ENCODE peak calls at places on chromosomes 6 and 20, in seven cellular contexts. One of them, this sample, is unnamed.
A peak's percentile ranks its signal among the peaks of the same experiment; 100 is the strongest.

GRCh38 chr6:19332806-19333460 is 504.2 kb upstream of the ID4 start:
- DNase-seq in fibroblast of lung: no peak
- DNase-seq in mammary epithelial cell: no peak
- DNase-seq in mesenchymal stem cell: no peak
- DNase-seq in HCT116: no peak
- DNase-seq in GM12878: no peak
- DNase-seq in neuronal stem cell: no peak
- DNase-seq in this sample: no peak

GRCh38 chr6:46956409-46956808 is 34.7 kb upstream of the ADGRF5 start:
- DNase-seq in fibroblast of lung: no peak
- DNase-seq in mammary epithelial cell: no peak
- DNase-seq in mesenchymal stem cell: no peak
- DNase-seq in HCT116: no peak
- DNase-seq in GM12878: no peak
- DNase-seq in neuronal stem cell: no peak
- DNase-seq in this sample: no peak

GRCh38 chr6:66808771-66809170 is 1101.7 kb upstream of the EYS start:
- DNase-seq in fibroblast of lung: no peak
- DNase-seq in mammary epithelial cell: no peak
- DNase-seq in mesenchymal stem cell: no peak
- DNase-seq in HCT116: no peak
- DNase-seq in GM12878: no peak
- DNase-seq in neuronal stem cell: no peak
- DNase-seq in this sample: no peak

GRCh38 chr6:109295109-109295765 is 87.0 kb downstream of the CD164 start:
- DNase-seq in fibroblast of lung: no peak
- DNase-seq in mammary epithelial cell: no peak
- DNase-seq in mesenchymal stem cell: no peak
- DNase-seq in HCT116: no peak
- DNase-seq in GM12878: no peak
- DNase-seq in neuronal stem cell: no peak
- DNase-seq in this sample: no peak

GRCh38 chr6:129248976-129249375 is 366.0 kb downstream of the LAMA2 start:
- DNase-seq in fibroblast of lung: no peak
- DNase-seq in mammary epithelial cell: no peak
- DNase-seq in mesenchymal stem cell: no peak
- DNase-seq in HCT116: no peak
- DNase-seq in GM12878: no peak
- DNase-seq in neuronal stem cell: no peak
- DNase-seq in this sample: peak; percentile 47

GRCh38 chr20:10376271-10377075 is 57.5 kb downstream of the MKKS start:
- DNase-seq in fibroblast of lung: no peak
- DNase-seq in mammary epithelial cell: peak; percentile 59
- DNase-seq in mesenchymal stem cell: peak; percentile 54
- DNase-seq in HCT116: no peak
- DNase-seq in GM12878: no peak
- DNase-seq in neuronal stem cell: no peak
- DNase-seq in this sample: no peak

GRCh38 chr6:35377002-35377401 is 34.6 kb downstream of the PPARD start:
- DNase-seq in fibroblast of lung: peak; percentile 78
- DNase-seq in mammary epithelial cell: no peak
- DNase-seq in mesenchymal stem cell: no peak
- DNase-seq in HCT116: no peak
- DNase-seq in GM12878: no peak
- DNase-seq in neuronal stem cell: no peak
- DNase-seq in this sample: no peak

GRCh38 chr20:23047738-23048214 is 1.7 kb downstream of the THBD start:
- DNase-seq in fibroblast of lung: no peak
- DNase-seq in mammary epithelial cell: no peak
- DNase-seq in mesenchymal stem cell: no peak
- DNase-seq in HCT116: no peak
- DNase-seq in GM12878: no peak
- DNase-seq in neuronal stem cell: no peak
- DNase-seq in this sample: peak; percentile 41

GRCh38 chr6:158445426-158446085 is 114.3 kb upstream of the TMEM181 start:
- DNase-seq in fibroblast of lung: no peak
- DNase-seq in mammary epithelial cell: no peak
- DNase-seq in mesenchymal stem cell: no peak
- DNase-seq in HCT116: no peak
- DNase-seq in GM12878: no peak
- DNase-seq in neuronal stem cell: no peak
- DNase-seq in this sample: no peak

GRCh38 chr20:33583154-33583553 is 79.0 kb upstream of the C20orf144 start:
- DNase-seq in fibroblast of lung: no peak
- DNase-seq in mammary epithelial cell: no peak
- DNase-seq in mesenchymal stem cell: no peak
- DNase-seq in HCT116: no peak
- DNase-seq in GM12878: no peak
- DNase-seq in neuronal stem cell: no peak
- DNase-seq in this sample: no peak

GRCh38 chr6:48567016-48567415 is 456.0 kb upstream of the PTCHD4 start:
- DNase-seq in fibroblast of lung: no peak
- DNase-seq in mammary epithelial cell: peak; percentile 84
- DNase-seq in mesenchymal stem cell: no peak
- DNase-seq in HCT116: no peak
- DNase-seq in GM12878: no peak
- DNase-seq in neuronal stem cell: peak; percentile 30
- DNase-seq in this sample: peak; percentile 5

GRCh38 chr6:7332090-7332745 is 19.2 kb upstream of the SSR1 start:
- DNase-seq in fibroblast of lung: no peak
- DNase-seq in mammary epithelial cell: peak; percentile 69
- DNase-seq in mesenchymal stem cell: no peak
- DNase-seq in HCT116: no peak
- DNase-seq in GM12878: no peak
- DNase-seq in neuronal stem cell: no peak
- DNase-seq in this sample: peak; percentile 12

DNA sequence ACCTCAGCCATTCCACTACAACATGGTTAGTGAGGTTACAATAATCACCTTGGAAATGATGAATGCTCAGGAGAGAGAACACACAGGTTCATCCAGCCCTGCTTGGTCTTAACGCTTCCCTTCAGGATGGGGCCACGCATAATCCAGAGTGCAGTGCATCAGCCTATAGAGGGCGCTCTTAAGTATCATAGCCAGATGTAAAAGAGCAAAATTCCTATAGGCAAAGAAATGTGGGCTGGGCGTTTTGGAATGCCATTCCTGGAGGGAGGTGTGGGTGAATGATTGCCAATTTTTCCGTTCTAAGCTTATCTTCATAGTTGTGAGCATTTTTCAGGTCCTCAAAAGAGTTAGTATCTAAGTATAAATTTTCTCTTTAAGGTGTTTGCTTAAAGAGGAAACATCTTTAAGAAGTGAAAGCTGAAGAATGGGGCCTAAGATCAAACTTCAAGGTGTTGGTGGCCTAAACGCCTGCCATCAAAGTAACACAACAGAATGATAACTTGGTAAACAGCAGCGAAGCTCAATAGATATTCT is 1.8 kb downstream of the RIPOR2 start:
- DNase-seq in fibroblast of lung: no peak
- DNase-seq in mammary epithelial cell: no peak
- DNase-seq in mesenchymal stem cell: no peak
- DNase-seq in HCT116: peak; percentile 57
- DNase-seq in GM12878: no peak
- DNase-seq in neuronal stem cell: no peak
- DNase-seq in this sample: peak; percentile 83
- H3K4me2 ChIP-seq in fibroblast of lung: no peak overlapping the region
- H3K4me2 ChIP-seq in mammary epithelial cell: no peak overlapping the region
- H3K4me2 ChIP-seq in mesenchymal stem cell: no peak overlapping the region
- H3K4me2 ChIP-seq in HCT116: peak overlapping the region; percentile 19
- H3K4me2 ChIP-seq in GM12878: peak overlapping the region; percentile 90
- H3K4me2 ChIP-seq in neuronal stem cell: no peak overlapping the region
- H3K4me2 ChIP-seq in this sample: no peak overlapping the region

GRCh38 chr20:49405062-49405683 is 77.3 kb downstream of the KCNB1 start:
- DNase-seq in fibroblast of lung: no peak
- DNase-seq in mammary epithelial cell: no peak
- DNase-seq in mesenchymal stem cell: no peak
- DNase-seq in HCT116: no peak
- DNase-seq in GM12878: no peak
- DNase-seq in neuronal stem cell: no peak
- DNase-seq in this sample: peak; percentile 31
- H3K4me1 ChIP-seq in fibroblast of lung: no peaks in the 10 kb centered on the region
- H3K4me1 ChIP-seq in mammary epithelial cell: no peaks in the 10 kb centered on the region
- H3K4me1 ChIP-seq in mesenchymal stem cell: no peaks in the 10 kb centered on the region
- H3K4me1 ChIP-seq in HCT116: no peaks in the 10 kb centered on the region
- H3K4me1 ChIP-seq in GM12878: no peaks in the 10 kb centered on the region
- H3K4me1 ChIP-seq in neuronal stem cell: no peaks in the 10 kb centered on the region
- H3K4me1 ChIP-seq in this sample: peaks cover 11% of the 10 kb centered on the region

DNA sequence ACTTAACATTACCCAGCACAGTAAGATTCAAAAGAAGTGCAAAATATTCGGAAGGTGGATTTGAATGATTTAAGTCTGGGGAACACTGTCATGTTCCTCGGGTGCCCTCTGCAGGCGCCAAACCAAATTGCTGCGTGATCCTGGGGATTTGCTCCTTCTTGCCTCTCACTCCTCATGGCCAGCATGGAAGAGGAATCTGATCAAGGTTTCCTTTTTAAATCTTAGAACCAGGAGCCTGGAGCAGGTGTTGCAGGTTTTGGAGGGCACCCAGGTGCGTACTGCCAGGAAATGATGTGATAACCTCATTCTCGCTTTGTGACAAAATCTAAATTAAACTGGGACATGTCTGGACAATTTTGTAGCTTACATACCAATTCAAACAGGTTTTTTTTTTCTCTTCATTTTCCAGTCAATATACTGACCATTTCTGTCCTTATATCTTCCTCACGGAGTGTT is 8.1 kb upstream of the PFDN4 start:
- DNase-seq in fibroblast of lung: peak; percentile 80
- DNase-seq in mammary epithelial cell: peak; percentile 70
- DNase-seq in mesenchymal stem cell: peak; percentile 70
- DNase-seq in HCT116: peak; percentile 71
- DNase-seq in GM12878: peak; percentile 39
- DNase-seq in neuronal stem cell: peak; percentile 69
- DNase-seq in this sample: peak; percentile 73
- H3K4me2 ChIP-seq in fibroblast of lung: no peak overlapping the region
- H3K4me2 ChIP-seq in mammary epithelial cell: no peak overlapping the region
- H3K4me2 ChIP-seq in mesenchymal stem cell: no peak overlapping the region
- H3K4me2 ChIP-seq in HCT116: no peak overlapping the region
- H3K4me2 ChIP-seq in GM12878: no peak overlapping the region
- H3K4me2 ChIP-seq in neuronal stem cell: no peak overlapping the region
- H3K4me2 ChIP-seq in this sample: no peak overlapping the region

GRCh38 chr20:37542281-37542680 is 14.6 kb upstream of the BLCAP start:
- DNase-seq in fibroblast of lung: no peak
- DNase-seq in mammary epithelial cell: no peak
- DNase-seq in mesenchymal stem cell: no peak
- DNase-seq in HCT116: no peak
- DNase-seq in GM12878: no peak
- DNase-seq in neuronal stem cell: no peak
- DNase-seq in this sample: no peak
- H3K4me1 ChIP-seq in fibroblast of lung: no peaks in the 10 kb centered on the region
- H3K4me1 ChIP-seq in mammary epithelial cell: no peaks in the 10 kb centered on the region
- H3K4me1 ChIP-seq in mesenchymal stem cell: peaks cover 3% of the 10 kb centered on the region
- H3K4me1 ChIP-seq in HCT116: no peaks in the 10 kb centered on the region
- H3K4me1 ChIP-seq in GM12878: no peaks in the 10 kb centered on the region
- H3K4me1 ChIP-seq in neuronal stem cell: peaks cover 7% of the 10 kb centered on the region
- H3K4me1 ChIP-seq in this sample: peaks cover under 1% of the 10 kb centered on the region

GRCh38 chr20:14956538-14956937 is 619.1 kb upstream of the FLRT3 start:
- DNase-seq in fibroblast of lung: no peak
- DNase-seq in mammary epithelial cell: no peak
- DNase-seq in mesenchymal stem cell: no peak
- DNase-seq in HCT116: no peak
- DNase-seq in GM12878: no peak
- DNase-seq in neuronal stem cell: no peak
- DNase-seq in this sample: no peak

GRCh38 chr20:14957416-14957815 is 620.0 kb upstream of the FLRT3 start:
- DNase-seq in fibroblast of lung: no peak
- DNase-seq in mammary epithelial cell: no peak
- DNase-seq in mesenchymal stem cell: no peak
- DNase-seq in HCT116: no peak
- DNase-seq in GM12878: no peak
- DNase-seq in neuronal stem cell: no peak
- DNase-seq in this sample: peak; percentile 37

GRCh38 chr20:14953736-14954135 is 616.3 kb upstream of the FLRT3 start:
- DNase-seq in fibroblast of lung: no peak
- DNase-seq in mammary epithelial cell: no peak
- DNase-seq in mesenchymal stem cell: no peak
- DNase-seq in HCT116: no peak
- DNase-seq in GM12878: no peak
- DNase-seq in neuronal stem cell: no peak
- DNase-seq in this sample: no peak

GRCh38 chr20:14956026-14956425 is 618.6 kb upstream of the FLRT3 start:
- DNase-seq in fibroblast of lung: no peak
- DNase-seq in mammary epithelial cell: no peak
- DNase-seq in mesenchymal stem cell: no peak
- DNase-seq in HCT116: no peak
- DNase-seq in GM12878: no peak
- DNase-seq in neuronal stem cell: no peak
- DNase-seq in this sample: no peak

DNA sequence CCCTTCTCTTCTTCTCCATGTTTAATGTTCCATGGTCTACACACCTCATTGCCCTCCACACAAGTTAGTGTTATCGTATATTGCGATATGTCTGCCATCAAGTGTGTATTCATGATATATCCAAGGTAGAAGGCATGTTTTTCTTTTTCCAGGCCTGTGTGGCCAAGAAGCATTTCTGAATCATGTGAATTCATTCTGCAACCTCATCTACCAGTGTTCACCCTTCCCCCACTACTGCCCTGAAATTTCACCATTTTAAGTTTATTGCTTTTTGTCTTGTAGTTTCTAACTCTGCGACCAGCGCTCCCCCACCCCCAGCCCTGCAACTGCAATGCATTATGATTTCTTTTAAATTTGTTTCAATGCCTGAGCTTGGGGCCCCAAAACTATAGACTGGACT is 618.0 kb upstream of the FLRT3 start:
- DNase-seq in fibroblast of lung: no peak
- DNase-seq in mammary epithelial cell: no peak
- DNase-seq in mesenchymal stem cell: no peak
- DNase-seq in HCT116: no peak
- DNase-seq in GM12878: no peak
- DNase-seq in neuronal stem cell: no peak
- DNase-seq in this sample: no peak
- H3K4me2 ChIP-seq in fibroblast of lung: no peak overlapping the region
- H3K4me2 ChIP-seq in mammary epithelial cell: no peak overlapping the region
- H3K4me2 ChIP-seq in mesenchymal stem cell: no peak overlapping the region
- H3K4me2 ChIP-seq in HCT116: no peak overlapping the region
- H3K4me2 ChIP-seq in GM12878: no peak overlapping the region
- H3K4me2 ChIP-seq in neuronal stem cell: no peak overlapping the region
- H3K4me2 ChIP-seq in this sample: peak overlapping the region; percentile 36

DNA sequence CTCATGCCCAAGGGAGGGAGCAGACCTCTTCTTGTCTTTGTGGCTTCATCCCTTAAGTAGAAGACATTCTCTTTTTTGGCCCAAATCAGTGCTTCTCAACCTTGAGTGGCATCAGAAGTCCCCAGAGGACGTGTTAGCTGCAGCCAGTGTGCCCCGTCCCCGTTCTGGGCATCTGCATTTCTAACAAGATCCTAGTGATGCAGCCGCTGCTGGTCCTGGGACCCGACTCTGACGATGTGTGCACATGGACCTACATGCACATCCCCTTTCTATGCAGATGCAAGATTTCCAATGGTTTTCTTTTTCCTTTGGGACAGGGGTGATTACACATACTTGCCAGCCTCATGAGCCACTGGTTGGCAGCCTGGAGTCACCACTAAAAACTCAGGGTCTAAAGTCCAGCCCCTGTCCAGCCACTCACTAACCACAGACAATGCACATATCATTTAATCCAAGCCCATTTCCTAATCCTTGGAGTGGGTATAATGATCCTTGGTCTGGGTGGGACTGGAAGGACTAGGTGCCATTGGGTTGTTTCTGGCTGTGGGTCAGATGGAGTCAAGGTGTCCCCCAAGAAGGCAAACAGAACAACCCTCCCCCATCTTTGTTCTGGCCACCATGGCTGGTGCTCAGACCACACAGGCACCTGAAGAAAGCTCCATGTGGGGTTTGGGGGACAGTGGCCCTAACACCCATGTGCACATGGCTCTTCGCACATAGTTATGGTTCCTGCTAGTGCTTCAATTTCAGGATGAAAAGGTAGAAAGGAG is 6.4 kb downstream of the ACSS1 start:
- DNase-seq in fibroblast of lung: no peak
- DNase-seq in mammary epithelial cell: no peak
- DNase-seq in mesenchymal stem cell: no peak
- DNase-seq in HCT116: no peak
- DNase-seq in GM12878: no peak
- DNase-seq in neuronal stem cell: no peak
- DNase-seq in this sample: no peak
- H3K4me1 ChIP-seq in fibroblast of lung: peaks cover 6% of the 10 kb centered on the region
- H3K4me1 ChIP-seq in mammary epithelial cell: no peaks in the 10 kb centered on the region
- H3K4me1 ChIP-seq in mesenchymal stem cell: peaks cover 17% of the 10 kb centered on the region
- H3K4me1 ChIP-seq in HCT116: no peaks in the 10 kb centered on the region
- H3K4me1 ChIP-seq in GM12878: peaks cover 41% of the 10 kb centered on the region
- H3K4me1 ChIP-seq in neuronal stem cell: no peaks in the 10 kb centered on the region
- H3K4me1 ChIP-seq in this sample: no peaks in the 10 kb centered on the region

This sample was measured in neural progenitor cell.